ENCODE peak calls at places on chromosomes 16 and 17, in six cellular contexts. N, M, A, E, S and J are unnamed samples.

GRCh38 chr17:63700528-63701441 is 860 bp upstream of the LIMD2 start:
- DNase-seq in N (peak; percentile 63), M (peak; percentile 69), A (no peak), E (peak; percentile 63), S (peak; percentile 35), J (peak; percentile 67)

GRCh38 chr16:82660966-82661365 is 34.2 kb downstream of the CDH13 start:
- DNase-seq in N (no peak), M (no peak), A (no peak), E (no peak), S (no peak), J (no peak)

GRCh38 chr16:82331974-82332750 is 162.1 kb upstream of the MPHOSPH6 start:
- DNase-seq in N (no peak), M (no peak), A (no peak), E (no peak), S (no peak), J (no peak)

GRCh38 chr17:37182786-37183185 is 193.0 kb upstream of the C17orf78 start:
- DNase-seq in N (peak; percentile 61), M (no peak), A (no peak), E (peak; percentile 13), S (no peak), J (peak; percentile 54)

GRCh38 chr17:57869599-57870282 is 19.9 kb upstream of the MRPS23 start:
- DNase-seq in N (peak; percentile 93), M (no peak), A (peak; percentile 80), E (peak; percentile 69), S (no peak), J (peak; percentile 81)

GRCh38 chr17:40679523-40679907 is 14.5 kb upstream of the KRT222 start:
- DNase-seq in N (no peak), M (no peak), A (no peak), E (no peak), S (no peak), J (no peak)

GRCh38 chr16:88992351-88993005 is 15.5 kb upstream of the CBFA2T3 start:
- DNase-seq in N (no peak), M (no peak), A (no peak), E (no peak), S (no peak), J (no peak)

GRCh38 chr16:77414752-77415231 is 20.0 kb downstream of the ADAMTS18 start:
- DNase-seq in N (no peak), M (no peak), A (no peak), E (no peak), S (no peak), J (peak; percentile 51)

GRCh38 chr17:19386276-19386863 is 620 bp downstream of the MFAP4 start:
- DNase-seq in N (peak; percentile 94), M (peak; percentile 68), A (no peak), E (peak; percentile 78), S (no peak), J (peak; percentile 95)

GRCh38 chr16:9980981-9981380 is 201.2 kb downstream of the GRIN2A start:
- DNase-seq in N (no peak), M (no peak), A (no peak), E (no peak), S (no peak), J (no peak)
- H3K4me3 ChIP-seq in N (no peak overlapping the region), M (no peak overlapping the region), A (no peak overlapping the region), E (no peak overlapping the region), S (no peak overlapping the region), J (no peak overlapping the region)

GRCh38 chr16:56682703-56683397 is 580 bp downstream of the MT1X start:
- DNase-seq in N (no peak), M (no peak), A (no peak), E (no peak), S (peak; percentile 56), J (no peak)
- H3K4me3 ChIP-seq in N (peak overlapping the region; percentile 79), M (peak overlapping the region; percentile 80), A (peak overlapping the region; percentile 73), E (peak overlapping the region; percentile 68), S (peak overlapping the region; percentile 96), J (peak overlapping the region; percentile 69)

DNA sequence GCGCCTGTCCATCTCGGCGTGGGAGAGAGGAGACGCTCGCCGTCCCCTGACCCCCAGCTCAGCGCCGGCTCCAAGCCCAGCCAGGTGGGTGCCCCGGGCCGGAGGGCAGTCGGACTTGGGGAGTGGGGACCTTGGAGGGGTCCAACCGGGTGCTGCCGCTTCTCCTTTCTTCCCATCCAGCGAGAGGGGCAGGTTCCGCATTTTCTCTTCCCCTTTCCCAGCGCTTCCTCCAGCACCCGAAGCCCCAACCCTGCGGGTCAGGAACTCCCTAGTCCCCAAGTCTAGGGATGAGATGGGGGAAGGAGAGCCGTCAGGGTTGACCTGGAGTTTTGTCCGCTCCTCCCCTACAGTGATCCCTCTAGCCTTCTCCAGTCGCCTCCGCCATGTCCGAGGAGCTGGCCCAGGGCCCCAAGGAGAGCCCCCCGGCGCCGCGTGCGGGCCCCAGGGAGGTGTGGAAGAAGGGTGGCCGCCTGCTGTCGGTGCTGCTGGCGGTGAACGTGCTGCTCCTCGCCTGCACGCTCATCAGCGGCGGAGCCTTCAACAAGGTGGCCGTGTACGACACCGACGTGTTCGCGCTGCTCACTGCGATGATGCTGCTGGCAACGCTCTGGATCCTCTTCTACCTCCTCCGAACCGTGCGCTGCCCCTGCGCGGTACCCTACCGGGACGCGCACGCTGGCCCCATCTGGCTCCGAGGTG is at the start of gene OTOP2:
- DNase-seq in N (no peak), M (peak; percentile 35), A (no peak), E (no peak), S (no peak), J (no peak)
- H3K4me3 ChIP-seq in N (no peak within 1 kb of the TSS), M (peak within 1 kb of the TSS; percentile 53), A (no peak within 1 kb of the TSS), E (peak within 1 kb of the TSS; percentile 17), S (no peak within 1 kb of the TSS), J (no peak within 1 kb of the TSS)

DNA sequence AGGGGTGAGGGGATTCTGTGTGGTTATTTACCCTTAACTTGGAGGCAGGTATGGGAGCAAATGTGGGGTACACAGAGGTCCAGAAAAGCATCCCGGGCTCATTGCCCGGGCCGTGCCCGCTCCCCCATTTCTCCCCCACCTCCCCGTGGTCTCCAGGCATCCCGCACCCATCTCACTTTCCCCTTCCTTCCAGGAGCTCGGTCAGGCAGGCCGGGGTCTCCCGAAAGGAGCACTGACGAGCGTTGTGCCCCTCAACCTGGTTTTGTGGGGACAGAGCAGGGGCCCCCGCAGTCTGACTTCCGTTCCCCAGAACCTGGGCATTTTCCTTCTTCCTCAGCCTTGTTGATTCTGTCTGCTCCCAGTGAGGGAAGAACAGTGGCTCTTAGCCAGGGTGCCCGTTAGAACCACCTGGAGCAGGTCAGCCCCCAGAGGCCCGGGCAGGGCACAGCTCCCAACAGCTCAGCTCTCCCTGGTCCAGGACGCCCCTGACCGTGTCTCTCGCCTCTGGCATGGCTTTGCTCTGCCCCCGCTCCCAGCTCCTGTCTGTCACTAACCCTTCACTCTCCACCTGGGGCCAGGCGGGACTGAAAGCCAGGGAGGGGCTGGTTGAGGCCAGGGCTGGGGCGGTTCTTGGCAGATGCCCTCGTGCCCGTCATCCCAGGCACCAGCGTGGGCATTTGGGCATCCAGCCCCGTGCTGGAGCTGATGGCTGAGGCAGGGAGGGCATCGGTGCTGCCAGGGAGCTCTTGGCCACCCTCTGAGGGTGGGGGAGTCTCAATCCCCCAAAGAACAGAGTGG is 12.5 kb upstream of the NUDT16L1 start:
- DNase-seq in N (no peak), M (peak; percentile 78), A (no peak), E (no peak), S (no peak), J (no peak)
- H3K4me3 ChIP-seq in N (peak overlapping the region; percentile 73), M (peak overlapping the region; percentile 56), A (no peak overlapping the region), E (no peak overlapping the region), S (no peak overlapping the region), J (no peak overlapping the region)

GRCh38 chr17:79990051-79990592 is 45.5 kb downstream of the TBC1D16 start:
- DNase-seq in N (no peak), M (no peak), A (no peak), E (no peak), S (no peak), J (no peak)

GRCh38 chr17:79990704-79991103 is 45.0 kb downstream of the TBC1D16 start:
- DNase-seq in N (no peak), M (no peak), A (no peak), E (no peak), S (no peak), J (no peak)

GRCh38 chr17:79992657-79993389 is 42.8 kb downstream of the TBC1D16 start:
- DNase-seq in N (no peak), M (no peak), A (no peak), E (no peak), S (no peak), J (peak; percentile 23)

GRCh38 chr17:79991924-79992656 is 43.6 kb downstream of the TBC1D16 start:
- DNase-seq in N (peak; percentile 46), M (peak; percentile 57), A (no peak), E (no peak), S (no peak), J (peak; percentile 25)

GRCh38 chr17:79991140-79991923 is 44.3 kb downstream of the TBC1D16 start:
- DNase-seq in N (peak; percentile 80), M (peak; percentile 83), A (no peak), E (peak; percentile 78), S (peak; percentile 86), J (peak; percentile 82)
- H3K4me3 ChIP-seq in N (peak overlapping the region; percentile 63), M (peak overlapping the region; percentile 61), A (peak overlapping the region; percentile 42), E (peak overlapping the region; percentile 22), S (no peak overlapping the region), J (peak overlapping the region; percentile 49)

DNA sequence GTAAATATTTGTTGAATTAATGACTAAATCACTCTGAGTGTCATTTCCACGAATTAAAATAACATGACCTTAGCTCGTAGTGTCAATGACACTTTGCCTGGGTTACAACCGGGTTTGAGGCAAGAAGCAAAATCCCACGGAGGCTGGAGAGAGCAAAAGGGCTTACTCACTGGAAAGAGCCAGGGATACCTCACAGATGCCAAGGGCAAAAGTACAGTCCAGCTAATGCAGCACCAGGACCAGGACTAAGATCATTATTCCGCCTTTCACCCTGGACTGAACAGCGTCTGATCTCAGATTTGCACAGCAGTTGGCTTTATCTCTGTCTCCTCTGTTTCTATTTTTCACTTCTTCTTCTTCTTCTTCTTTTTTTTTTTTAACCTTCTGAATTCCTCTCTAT is 175.5 kb downstream of the SHISA9 start:
- DNase-seq in N (no peak), M (no peak), A (no peak), E (no peak), S (no peak), J (no peak)
- H3K4me3 ChIP-seq in N (no peak overlapping the region), M (no peak overlapping the region), A (no peak overlapping the region), E (no peak overlapping the region), S (no peak overlapping the region), J (no peak overlapping the region)

GRCh38 chr16:67163903-67164558 is 514 bp upstream of the HSF4 start:
- DNase-seq in N (peak; percentile 51), M (no peak), A (no peak), E (no peak), S (peak; percentile 50), J (no peak)

GRCh38 chr16:67165121-67166034 is 833 bp downstream of the HSF4 start:
- DNase-seq in N (peak; percentile 43), M (no peak), A (no peak), E (no peak), S (peak; percentile 30), J (no peak)

GRCh38 chr16:67166035-67166882 is 1.7 kb downstream of the HSF4 start:
- DNase-seq in N (no peak), M (no peak), A (no peak), E (no peak), S (no peak), J (no peak)

GRCh38 chr16:67163164-67163902 is 1.2 kb upstream of the HSF4 start:
- DNase-seq in N (peak; percentile 49), M (peak; percentile 68), A (no peak), E (peak; percentile 52), S (peak; percentile 84), J (peak; percentile 54)

GRCh38 chr16:67164599-67165061 is at the start of gene HSF4:
- DNase-seq in N (no peak), M (peak; percentile 75), A (no peak), E (no peak), S (peak; percentile 74), J (no peak)
- H3K4me3 ChIP-seq in N (peak within 1 kb of the TSS; percentile 73), M (peak within 1 kb of the TSS; percentile 70), A (peak within 1 kb of the TSS; percentile 42), E (no peak within 1 kb of the TSS), S (no peak within 1 kb of the TSS), J (peak within 1 kb of the TSS; percentile 32)